ENCODE peak calls at places on chromosomes 6 and 20, in ten cellular contexts. H is lower lobe of right lung, A is esophagus squamous epithelium, L is heart right ventricle, F is AG04450, D is Panc1, X is GM13977, B is heart left ventricle, O is A549, Z is transverse colon. I is an unnamed sample.

GRCh38 chr6:34559651-34560365 is 3.7 kb upstream of the SPDEF start:
- DNase-seq in H (no peak), A (no peak), L (no peak), F (no peak), D (no peak), X (no peak), B (no peak), O (no peak), Z (no peak), I (no peak)

GRCh38 chr20:55800501-55800900 is 204.8 kb downstream of the CBLN4 start:
- DNase-seq in H (no peak), A (no peak), L (no peak), F (no peak), D (no peak), X (no peak), B (no peak), O (no peak), Z (no peak), I (no peak)

GRCh38 chr20:4135385-4136077 is 120.2 kb upstream of the RNF24 start:
- DNase-seq in H (no peak), A (no peak), L (no peak), F (peak; percentile 90), D (peak; percentile 93), X (no peak), B (peak; percentile 72), O (peak; percentile 98), Z (peak; percentile 30), I (no peak)

GRCh38 chr6:90136176-90136575 is 160.5 kb downstream of the BACH2 start:
- DNase-seq in H (no peak), A (no peak), L (no peak), F (no peak), D (no peak), X (no peak), B (no peak), O (no peak), Z (no peak), I (no peak)

GRCh38 chr6:760982-761955 is 68.3 kb upstream of the EXOC2 start:
- DNase-seq in H (no peak), A (no peak), L (no peak), F (no peak), D (no peak), X (no peak), B (no peak), O (no peak), Z (no peak), I (no peak)

GRCh38 chr6:33672808-33673207 is 38.7 kb downstream of the UQCC2 start:
- DNase-seq in H (no peak), A (no peak), L (peak; percentile 88), F (peak; percentile 78), D (peak; percentile 91), X (peak; percentile 61), B (peak; percentile 95), O (peak; percentile 78), Z (no peak), I (no peak)

GRCh38 chr20:39378781-39379180 is 416.6 kb downstream of the DHX35 start:
- DNase-seq in H (no peak), A (no peak), L (peak; percentile 14), F (no peak), D (no peak), X (no peak), B (peak; percentile 44), O (no peak), Z (no peak), I (no peak)

GRCh38 chr6:7271205-7271534 is 41.8 kb downstream of the SSR1 start:
- DNase-seq in H (no peak), A (no peak), L (no peak), F (no peak), D (no peak), X (no peak), B (no peak), O (no peak), Z (no peak), I (no peak)

GRCh38 chr6:68634503-68635411 is at the start of gene ADGRB3:
- DNase-seq in H (peak; percentile 74), A (no peak), L (peak; percentile 83), F (no peak), D (no peak), X (peak; percentile 77), B (peak; percentile 83), O (peak; percentile 9), Z (peak; percentile 60), I (peak; percentile 91)

GRCh38 chr20:54146672-54147071 is 27.1 kb downstream of the CYP24A1 start:
- DNase-seq in H (no peak), A (no peak), L (no peak), F (no peak), D (no peak), X (no peak), B (no peak), O (no peak), Z (no peak), I (no peak)

GRCh38 chr20:43904195-43904594 is 10.5 kb upstream of the TOX2 start:
- DNase-seq in H (no peak), A (no peak), L (no peak), F (no peak), D (no peak), X (no peak), B (no peak), O (no peak), Z (no peak), I (no peak)

GRCh38 chr6:5556011-5556410 is 294.7 kb downstream of the FARS2 start:
- DNase-seq in H (no peak), A (no peak), L (no peak), F (no peak), D (no peak), X (no peak), B (no peak), O (no peak), Z (no peak), I (no peak)

GRCh38 chr6:30744054-30744805 is at the start of gene IER3:
- DNase-seq in H (peak; percentile 85), A (no peak), L (peak; percentile 79), F (peak; percentile 85), D (peak; percentile 89), X (peak; percentile 81), B (peak; percentile 92), O (no peak), Z (peak; percentile 93), I (no peak)

GRCh38 chr20:37347891-37348642 is 2.1 kb downstream of the SRC start:
- DNase-seq in H (no peak), A (no peak), L (no peak), F (no peak), D (no peak), X (no peak), B (no peak), O (no peak), Z (no peak), I (no peak)

DNA sequence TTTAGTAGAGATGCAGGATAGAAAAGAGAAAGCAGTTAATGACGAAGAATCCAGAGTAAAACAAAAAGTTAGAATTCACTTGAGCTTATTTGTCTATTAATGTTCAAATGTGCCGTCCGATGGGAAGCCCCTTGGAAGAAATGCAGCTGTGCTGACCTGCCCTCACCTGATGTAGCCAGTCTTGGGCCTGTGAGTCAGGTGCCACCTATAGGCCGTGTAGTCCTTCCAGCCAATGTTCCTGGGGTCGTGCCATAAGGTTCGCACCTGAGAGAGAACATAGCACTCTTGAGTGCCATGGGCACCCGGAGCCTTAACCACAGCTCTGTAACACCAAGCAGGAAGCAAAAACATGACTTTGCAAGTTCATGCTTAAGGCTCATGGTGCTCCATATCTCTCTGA is 32.4 kb downstream of the THBS2 start:
- DNase-seq in H (no peak), A (no peak), L (no peak), F (no peak), D (no peak), X (no peak), B (no peak), O (no peak), Z (no peak), I (no peak)
- TF ChIP-seq CTCF in H (no peak), A (no peak), L (no peak), F (no peak), D (no peak), X (no peak), B (no peak), O (no peak), Z (no peak), I (no peak)

GRCh38 chr6:44667668-44668390 is 280.3 kb downstream of the CDC5L start:
- DNase-seq in H (no peak), A (no peak), L (no peak), F (no peak), D (peak; percentile 47), X (peak; percentile 35), B (no peak), O (peak; percentile 18), Z (peak; percentile 41), I (no peak)
- TF ChIP-seq CTCF in H (peak; percentile 53), A (peak; percentile 46), L (peak; percentile 15), F (peak; percentile 52), D (peak; percentile 81), X (peak; percentile 70), B (peak; percentile 56), O (peak; percentile 31), Z (peak; percentile 57), I (no peak)

GRCh38 chr6:119234941-119235340 is 114.6 kb downstream of the MAN1A1 start:
- DNase-seq in H (no peak), A (no peak), L (no peak), F (no peak), D (no peak), X (no peak), B (no peak), O (no peak), Z (no peak), I (no peak)
- TF ChIP-seq CTCF in H (no peak), A (no peak), L (no peak), F (no peak), D (no peak), X (no peak), B (no peak), O (no peak), Z (no peak), I (no peak)

GRCh38 chr6:87139236-87139635 is 16.1 kb upstream of the ZNF292 start:
- DNase-seq in H (no peak), A (no peak), L (no peak), F (no peak), D (no peak), X (peak; percentile 53), B (no peak), O (peak; percentile 40), Z (peak; percentile 17), I (no peak)
- TF ChIP-seq CTCF in H (peak; percentile 73), A (peak; percentile 79), L (peak; percentile 49), F (peak; percentile 70), D (peak; percentile 78), X (peak; percentile 73), B (peak; percentile 70), O (peak; percentile 57), Z (peak; percentile 81), I (peak; percentile 31)

GRCh38 chr20:13900506-13900905 is 89.9 kb downstream of the SEL1L2 start:
- DNase-seq in H (no peak), A (no peak), L (no peak), F (no peak), D (no peak), X (no peak), B (no peak), O (no peak), Z (no peak), I (no peak)

GRCh38 chr20:13898012-13898612 is 92.3 kb downstream of the SEL1L2 start:
- DNase-seq in H (no peak), A (no peak), L (no peak), F (no peak), D (no peak), X (peak; percentile 35), B (no peak), O (no peak), Z (no peak), I (no peak)
- TF ChIP-seq CTCF in H (no peak), A (no peak), L (no peak), F (no peak), D (no peak), X (peak; percentile 34), B (no peak), O (no peak), Z (no peak), I (no peak)

GRCh38 chr6:42068872-42069522 is 18.7 kb downstream of the TAF8 start:
- DNase-seq in H (no peak), A (no peak), L (no peak), F (no peak), D (no peak), X (no peak), B (no peak), O (no peak), Z (no peak), I (no peak)
- TF ChIP-seq CTCF in H (no peak), A (no peak), L (no peak), F (no peak), D (no peak), X (no peak), B (no peak), O (no peak), Z (no peak), I (no peak)

I was measured in vagina.